ENCODE peak calls at places on chromosomes 5 and 9, in four cellular contexts. One of them, this sample, is unnamed.

GRCh38 chr5:35803221-35803651 is 53.5 kb upstream of the IL7R start:
- DNase-seq in Peyer's patch: no peak
- DNase-seq in coronary artery: no peak
- DNase-seq in left lung: peak
- DNase-seq in this sample: no peak

GRCh38 chr5:77915346-77915745 is 139.2 kb upstream of the TBCA start:
- DNase-seq in Peyer's patch: no peak
- DNase-seq in coronary artery: no peak
- DNase-seq in left lung: no peak
- DNase-seq in this sample: no peak

GRCh38 chr5:154166901-154167791 is 23.4 kb upstream of the GALNT10 start:
- DNase-seq in Peyer's patch: no peak
- DNase-seq in coronary artery: no peak
- DNase-seq in left lung: no peak
- DNase-seq in this sample: no peak

GRCh38 chr5:131082034-131082550 is 83.0 kb downstream of the HINT1 start:
- DNase-seq in Peyer's patch: no peak
- DNase-seq in coronary artery: no peak
- DNase-seq in left lung: no peak
- DNase-seq in this sample: no peak

GRCh38 chr5:2750026-2750757 is 1.3 kb downstream of the IRX2 start:
- DNase-seq in Peyer's patch: no peak
- DNase-seq in coronary artery: peak
- DNase-seq in left lung: no peak
- DNase-seq in this sample: no peak

GRCh38 chr9:77848897-77849296 is 182.7 kb downstream of the GNAQ start:
- DNase-seq in Peyer's patch: peak
- DNase-seq in coronary artery: no peak
- DNase-seq in left lung: peak
- DNase-seq in this sample: peak

GRCh38 chr5:113205807-113206206 is 229.0 kb downstream of the TSSK1B start:
- DNase-seq in Peyer's patch: no peak
- DNase-seq in coronary artery: no peak
- DNase-seq in left lung: no peak
- DNase-seq in this sample: no peak

GRCh38 chr5:111075520-111075919 is 4.0 kb downstream of the TSLP start:
- DNase-seq in Peyer's patch: no peak
- DNase-seq in coronary artery: no peak
- DNase-seq in left lung: no peak
- DNase-seq in this sample: no peak

GRCh38 chr5:146369691-146370090 is 31.1 kb downstream of the POU4F3 start:
- DNase-seq in Peyer's patch: no peak
- DNase-seq in coronary artery: no peak
- DNase-seq in left lung: no peak
- DNase-seq in this sample: no peak

GRCh38 chr9:2173861-2174260 is 158.7 kb downstream of the SMARCA2 start:
- DNase-seq in Peyer's patch: no peak
- DNase-seq in coronary artery: no peak
- DNase-seq in left lung: no peak
- DNase-seq in this sample: no peak

GRCh38 chr5:106894964-106895363 is 775.8 kb downstream of the EFNA5 start:
- DNase-seq in Peyer's patch: no peak
- DNase-seq in coronary artery: no peak
- DNase-seq in left lung: no peak
- DNase-seq in this sample: peak

GRCh38 chr5:168829044-168829443 is 249.9 kb upstream of the PANK3 start:
- DNase-seq in Peyer's patch: no peak
- DNase-seq in coronary artery: no peak
- DNase-seq in left lung: no peak
- DNase-seq in this sample: no peak

GRCh38 chr5:16489322-16489791 is 23.8 kb upstream of the ZNF622 start:
- DNase-seq in Peyer's patch: no peak
- DNase-seq in coronary artery: no peak
- DNase-seq in left lung: no peak
- DNase-seq in this sample: no peak

GRCh38 chr5:59038169-59039002 is 455.5 kb downstream of the RAB3C start:
- DNase-seq in Peyer's patch: peak
- DNase-seq in coronary artery: peak
- DNase-seq in left lung: peak
- DNase-seq in this sample: no peak

GRCh38 chr5:73266925-73267775 is 94.2 kb downstream of the TMEM174 start:
- DNase-seq in Peyer's patch: no peak
- DNase-seq in coronary artery: no peak
- DNase-seq in left lung: no peak
- DNase-seq in this sample: no peak

GRCh38 chr5:154829181-154829588 is 21.2 kb downstream of the FAXDC2 start:
- DNase-seq in Peyer's patch: no peak
- DNase-seq in coronary artery: no peak
- DNase-seq in left lung: no peak
- DNase-seq in this sample: no peak

GRCh38 chr9:105958587-105958986 is 264.2 kb downstream of the TMEM38B start:
- DNase-seq in Peyer's patch: no peak
- DNase-seq in coronary artery: no peak
- DNase-seq in left lung: no peak
- DNase-seq in this sample: no peak

GRCh38 chr5:61082516-61083280 is 79.6 kb downstream of the SMIM15 start:
- DNase-seq in Peyer's patch: no peak
- DNase-seq in coronary artery: no peak
- DNase-seq in left lung: no peak
- DNase-seq in this sample: no peak

GRCh38 chr9:119283118-119283794 is 86.0 kb downstream of the BRINP1 start:
- DNase-seq in Peyer's patch: no peak
- DNase-seq in coronary artery: no peak
- DNase-seq in left lung: no peak
- DNase-seq in this sample: no peak
- TF ChIP-seq CTCF in Peyer's patch: no peak
- TF ChIP-seq CTCF in coronary artery: no peak
- TF ChIP-seq CTCF in left lung: no peak
- TF ChIP-seq CTCF in this sample: no peak

DNA sequence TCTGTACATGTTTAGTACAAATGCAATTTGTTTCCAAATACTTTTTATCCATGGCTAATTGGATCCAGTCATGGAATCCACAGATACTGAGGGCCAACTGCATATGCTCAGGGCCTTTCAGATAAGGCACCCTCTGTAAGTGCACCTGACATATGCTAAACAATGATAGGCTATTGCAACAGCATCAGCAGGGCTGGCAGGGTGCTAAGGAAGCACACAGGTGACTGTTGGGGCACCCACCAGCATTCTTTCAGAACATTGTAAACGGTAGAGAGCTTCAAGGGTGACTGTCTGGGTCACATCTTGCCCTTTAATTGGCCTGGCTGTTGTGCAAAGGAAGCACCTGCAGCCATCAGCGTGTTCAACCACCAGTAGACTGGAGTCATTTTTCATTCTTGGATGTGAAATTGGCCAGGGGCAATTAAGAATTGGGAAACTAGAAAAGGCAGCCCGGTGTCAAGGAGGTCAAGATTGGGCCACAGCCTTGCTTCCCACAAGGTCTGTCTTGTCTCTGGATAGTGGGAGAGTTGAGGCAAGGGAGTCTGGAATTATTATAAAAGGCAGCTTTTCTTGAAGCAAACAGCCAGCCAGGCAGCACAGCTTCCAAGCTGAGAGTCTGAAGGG is 129.3 kb upstream of the RAI14 start:
- DNase-seq in Peyer's patch: no peak
- DNase-seq in coronary artery: no peak
- DNase-seq in left lung: no peak
- DNase-seq in this sample: no peak
- TF ChIP-seq CTCF in Peyer's patch: no peak
- TF ChIP-seq CTCF in coronary artery: no peak
- TF ChIP-seq CTCF in left lung: no peak
- TF ChIP-seq CTCF in this sample: no peak

DNA sequence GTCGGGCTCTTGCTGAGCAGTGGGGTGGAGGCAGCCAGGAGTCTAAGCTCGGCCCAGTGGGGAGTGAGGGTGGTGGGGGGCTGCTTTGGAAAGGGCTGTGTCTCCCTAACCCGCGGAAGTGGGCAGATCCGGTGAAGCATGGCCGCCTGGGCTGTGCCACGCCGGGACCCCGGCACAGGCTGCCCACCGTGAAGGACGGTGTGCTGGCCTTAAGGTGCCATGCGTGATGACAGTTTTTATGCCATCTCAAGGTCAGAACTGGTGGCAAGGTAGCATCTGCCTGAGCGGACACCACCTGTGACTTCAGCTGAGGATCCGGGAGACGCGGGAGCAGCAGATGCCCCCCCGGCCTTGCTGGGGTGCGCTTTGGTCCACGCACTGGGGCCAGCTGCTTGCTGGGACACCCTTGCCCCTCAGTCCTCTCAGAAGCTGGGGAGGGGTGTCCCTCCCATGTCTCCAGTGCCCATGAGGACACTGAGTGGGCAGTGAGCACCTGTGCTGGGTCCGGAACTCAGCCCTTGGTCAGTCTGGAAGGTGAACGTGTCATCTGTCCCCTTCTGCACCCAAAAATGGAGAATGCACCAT is 53.9 kb downstream of the AHRR start:
- DNase-seq in Peyer's patch: peak
- DNase-seq in coronary artery: peak
- DNase-seq in left lung: no peak
- DNase-seq in this sample: peak
- TF ChIP-seq CTCF in Peyer's patch: no peak
- TF ChIP-seq CTCF in coronary artery: no peak
- TF ChIP-seq CTCF in left lung: no peak
- TF ChIP-seq CTCF in this sample: no peak

GRCh38 chr9:6199596-6199995 is 16.0 kb upstream of the IL33 start:
- DNase-seq in Peyer's patch: no peak
- DNase-seq in coronary artery: no peak
- DNase-seq in left lung: no peak
- DNase-seq in this sample: no peak
- TF ChIP-seq CTCF in Peyer's patch: no peak
- TF ChIP-seq CTCF in coronary artery: no peak
- TF ChIP-seq CTCF in left lung: no peak
- TF ChIP-seq CTCF in this sample: no peak

GRCh38 chr9:96025995-96026572 is 150.6 kb downstream of the ERCC6L2 start:
- DNase-seq in Peyer's patch: no peak
- DNase-seq in coronary artery: no peak
- DNase-seq in left lung: no peak
- DNase-seq in this sample: no peak
- TF ChIP-seq CTCF in Peyer's patch: no peak
- TF ChIP-seq CTCF in coronary artery: no peak
- TF ChIP-seq CTCF in left lung: no peak
- TF ChIP-seq CTCF in this sample: peak

DNA sequence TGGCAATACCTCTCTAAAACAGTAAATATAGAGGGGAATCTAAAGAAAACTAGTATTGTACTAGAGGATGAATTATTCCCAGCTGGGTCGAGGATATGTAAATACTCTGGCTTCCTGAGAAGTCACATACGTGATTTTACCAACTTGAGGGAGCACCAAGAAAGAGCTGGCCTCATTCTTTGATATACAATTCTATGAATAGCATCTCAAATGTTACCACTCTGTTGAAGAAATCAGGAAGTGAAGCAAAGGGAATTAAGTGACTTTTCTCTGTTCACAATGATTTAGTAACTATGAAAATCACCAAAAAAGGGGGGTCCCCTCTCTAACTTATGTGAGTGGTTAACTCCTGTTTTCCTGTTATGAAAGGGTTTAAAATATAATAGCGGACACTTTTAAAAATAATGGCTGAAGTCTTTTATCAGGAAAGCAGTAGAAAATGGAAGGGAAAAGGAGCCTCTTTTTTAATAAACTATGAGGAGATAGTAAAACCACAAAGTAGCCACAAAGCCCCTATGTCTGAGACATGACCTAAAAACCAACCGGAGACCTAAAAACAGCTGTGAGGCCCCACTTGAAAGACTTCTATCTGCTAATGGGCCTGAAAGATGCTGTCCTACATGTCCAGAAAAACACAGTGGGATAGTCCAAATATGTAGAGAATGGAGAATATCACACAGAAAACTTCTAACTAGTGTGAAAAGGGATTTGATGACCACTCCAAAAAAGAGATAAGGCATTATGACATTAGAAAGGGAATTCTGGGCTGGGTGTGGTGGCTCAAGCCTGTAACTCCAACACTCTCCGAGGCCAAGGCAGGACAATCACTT is 42.5 kb downstream of the LPAR1 start:
- DNase-seq in Peyer's patch: no peak
- DNase-seq in coronary artery: no peak
- DNase-seq in left lung: no peak
- DNase-seq in this sample: no peak
- TF ChIP-seq CTCF in Peyer's patch: no peak
- TF ChIP-seq CTCF in coronary artery: no peak
- TF ChIP-seq CTCF in left lung: no peak
- TF ChIP-seq CTCF in this sample: no peak

GRCh38 chr9:116843863-116844620 is 156.9 kb downstream of the TRIM32 start:
- DNase-seq in Peyer's patch: no peak
- DNase-seq in coronary artery: no peak
- DNase-seq in left lung: no peak
- DNase-seq in this sample: no peak

GRCh38 chr9:116837038-116837998 is 150.2 kb downstream of the TRIM32 start:
- DNase-seq in Peyer's patch: no peak
- DNase-seq in coronary artery: no peak
- DNase-seq in left lung: no peak
- DNase-seq in this sample: no peak

GRCh38 chr9:116844621-116845020 is 157.5 kb downstream of the TRIM32 start:
- DNase-seq in Peyer's patch: no peak
- DNase-seq in coronary artery: no peak
- DNase-seq in left lung: no peak
- DNase-seq in this sample: no peak

DNA sequence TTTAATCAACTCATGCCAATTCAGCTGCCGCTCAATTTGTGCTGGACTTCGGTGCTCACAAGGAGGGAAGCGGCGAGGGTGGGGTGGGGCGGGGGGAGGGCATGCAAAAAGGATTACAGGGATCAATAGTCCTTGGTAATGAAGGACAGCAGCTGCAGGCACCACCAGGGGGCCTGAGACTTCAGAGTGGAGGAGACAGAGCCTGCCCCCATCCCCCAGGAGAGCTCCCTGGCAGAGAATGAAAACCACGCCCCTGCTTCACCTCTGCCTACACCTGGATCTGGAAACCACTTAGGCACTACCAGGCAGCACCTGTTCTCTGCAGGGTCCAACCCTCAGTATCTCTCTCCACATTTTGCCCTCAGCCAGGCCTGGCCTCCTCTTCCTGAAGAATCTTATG is 155.6 kb downstream of the TRIM32 start:
- DNase-seq in Peyer's patch: no peak
- DNase-seq in coronary artery: no peak
- DNase-seq in left lung: no peak
- DNase-seq in this sample: no peak
- TF ChIP-seq CTCF in Peyer's patch: no peak
- TF ChIP-seq CTCF in coronary artery: no peak
- TF ChIP-seq CTCF in left lung: no peak
- TF ChIP-seq CTCF in this sample: no peak

GRCh38 chr5:135208555-135209494 is 174.8 kb upstream of the PITX1 start:
- DNase-seq in Peyer's patch: peak
- DNase-seq in coronary artery: peak
- DNase-seq in left lung: peak
- DNase-seq in this sample: no peak
- TF ChIP-seq CTCF in Peyer's patch: no peak
- TF ChIP-seq CTCF in coronary artery: no peak
- TF ChIP-seq CTCF in left lung: no peak
- TF ChIP-seq CTCF in this sample: no peak

GRCh38 chr5:178859625-178860521 is at the start of gene ZNF354B:
- DNase-seq in Peyer's patch: peak
- DNase-seq in coronary artery: peak
- DNase-seq in left lung: peak
- DNase-seq in this sample: peak
- TF ChIP-seq CTCF in Peyer's patch: peak
- TF ChIP-seq CTCF in coronary artery: no peak
- TF ChIP-seq CTCF in left lung: no peak
- TF ChIP-seq CTCF in this sample: no peak

This sample was measured in CD14-positive monocyte.